ENCODE peak calls at places on chromosomes 3 and 15, in five cellular contexts. J, R, G, A and S are unnamed samples.

GRCh38 chr3:56923546-56924224 is 121.9 kb upstream of the ARHGEF3 start:
- DNase-seq in R (no peak), J (no peak), A (no peak), G (no peak), S (peak; percentile 81)

GRCh38 chr3:10140996-10141546 is 507 bp upstream of the VHL start:
- DNase-seq in A (no peak), J (no peak), G (no peak), R (no peak), S (no peak)

GRCh38 chr3:34011171-34012101 is 213.0 kb downstream of the PDCD6IP start:
- DNase-seq in J (no peak), A (no peak), G (no peak), R (no peak), S (no peak)

GRCh38 chr3:192887047-192887446 is 30.6 kb downstream of the MB21D2 start:
- DNase-seq in R (no peak), G (no peak), A (no peak), J (no peak), S (no peak)

GRCh38 chr3:155031191-155031590 is 48.9 kb upstream of the MME start:
- DNase-seq in J (no peak), R (no peak), G (no peak), A (no peak), S (no peak)

GRCh38 chr3:44761347-44762169 is at the start of the genes KIAA1143 and KIF15:
- DNase-seq in R (peak; percentile 98), G (peak; percentile 98), J (peak; percentile 97), A (peak; percentile 77), S (peak; percentile 94)

GRCh38 chr3:118882353-118882947 is 152.2 kb downstream of the IGSF11 start:
- DNase-seq in A (no peak), G (no peak), J (no peak), R (no peak), S (peak; percentile 56)

GRCh38 chr15:69863446-69863845 is 234.3 kb downstream of the TLE3 start:
- DNase-seq in J (no peak), G (no peak), A (no peak), R (no peak), S (no peak)

GRCh38 chr3:13850161-13850945 is 29.5 kb downstream of the WNT7A start:
- DNase-seq in R (no peak), G (peak; percentile 68), J (no peak), A (no peak), S (no peak)

GRCh38 chr15:62153228-62153627 is 11.9 kb downstream of the C2CD4B start:
- DNase-seq in G (no peak), A (no peak), R (peak; percentile 42), J (no peak), S (no peak)

GRCh38 chr3:118932822-118933558 is 101.7 kb downstream of the IGSF11 start:
- DNase-seq in A (no peak), J (no peak), R (no peak), G (no peak), S (no peak)

GRCh38 chr3:156533205-156533604 is 21.7 kb downstream of the SSR3 start:
- DNase-seq in J (no peak), R (no peak), A (no peak), G (no peak), S (no peak)

GRCh38 chr15:94380798-94381197 is 149.4 kb downstream of the MCTP2 start:
- DNase-seq in R (no peak), J (no peak), G (no peak), A (no peak), S (no peak)

GRCh38 chr3:127262533-127262932 is 25.3 kb downstream of the PRR20G start:
- DNase-seq in R (no peak), J (no peak), G (no peak), A (no peak), S (no peak)

GRCh38 chr15:49255966-49256759 is 86.1 kb downstream of the GALK2 start:
- DNase-seq in G (no peak), A (no peak), J (no peak), R (no peak), S (no peak)

GRCh38 chr3:43214616-43215015 is 71.7 kb upstream of the SNRK start:
- DNase-seq in G (no peak), A (no peak), J (no peak), R (no peak), S (no peak)

GRCh38 chr15:81258455-81258854 is 61.8 kb downstream of the IL16 start:
- DNase-seq in R (no peak), J (no peak), A (no peak), G (no peak), S (no peak)

GRCh38 chr15:37995461-37996347 is 61.3 kb downstream of the TMCO5A start:
- DNase-seq in A (no peak), R (no peak), G (no peak), J (no peak), S (no peak)

GRCh38 chr3:164095949-164096348 is 982.3 kb downstream of the SI start:
- DNase-seq in R (no peak), J (no peak), G (no peak), A (no peak), S (no peak)

GRCh38 chr15:68149059-68149458 is 56.1 kb downstream of the CALML4 start:
- DNase-seq in R (no peak), G (no peak), A (no peak), J (no peak), S (no peak)

GRCh38 chr15:55829826-55830225 is 86.9 kb upstream of the PRTG start:
- DNase-seq in G (no peak), R (no peak), A (no peak), J (no peak), S (no peak)

GRCh38 chr3:177447938-177448337 is 250.7 kb upstream of the TBL1XR1 start:
- DNase-seq in R (no peak), G (no peak), A (no peak), J (peak; percentile 87), S (no peak)

GRCh38 chr15:59491062-59491461 is 53.1 kb downstream of the FAM81A start:
- DNase-seq in G (no peak), R (no peak), J (no peak), A (no peak), S (no peak)

GRCh38 chr3:95277614-95278013 is 1214.8 kb downstream of the NSUN3 start:
- DNase-seq in G (no peak), A (no peak), R (no peak), J (no peak), S (no peak)

GRCh38 chr15:56936929-56937328 is 18.5 kb downstream of the TCF12 start:
- DNase-seq in G (no peak), R (no peak), J (no peak), A (no peak), S (no peak)

GRCh38 chr3:29853841-29854397 is 573.0 kb downstream of the RBMS3 start:
- DNase-seq in J (no peak), A (no peak), R (no peak), G (no peak), S (no peak)

GRCh38 chr3:136350557-136350956 is 100.4 kb downstream of the PCCB start:
- DNase-seq in R (no peak), A (no peak), J (no peak), G (no peak), S (no peak)

GRCh38 chr3:187999821-188000220 is 154.1 kb upstream of the LPP start:
- DNase-seq in R (no peak), A (no peak), G (no peak), J (no peak), S (peak; percentile 35)

GRCh38 chr15:59190291-59190690 is 16.4 kb upstream of the LDHAL6B start:
- DNase-seq in A (no peak), R (no peak), J (no peak), G (no peak), S (no peak)

GRCh38 chr3:197088370-197088769 is 58.8 kb upstream of the MELTF start:
- DNase-seq in A (no peak), R (no peak), J (no peak), G (no peak), S (no peak)

GRCh38 chr3:64048631-64049061 is 25.4 kb upstream of the PSMD6 start:
- DNase-seq in R (no peak), G (no peak), J (no peak), A (no peak), S (no peak)

GRCh38 chr3:85903434-85903833 is 944.6 kb downstream of the CADM2 start:
- DNase-seq in J (no peak), A (no peak), G (no peak), R (no peak), S (no peak)

GRCh38 chr3:156818890-156819289 is 7.3 kb upstream of the LEKR1 start:
- DNase-seq in J (no peak), R (no peak), A (no peak), G (no peak), S (no peak)

GRCh38 chr3:9686703-9687102 is 16.9 kb upstream of the CPNE9 start:
- DNase-seq in R (no peak), J (no peak), A (no peak), G (peak; percentile 14), S (no peak)

GRCh38 chr15:90451215-90451850 is 63.3 kb downstream of the IQGAP1 start:
- DNase-seq in R (no peak), G (no peak), A (no peak), J (no peak), S (no peak)

GRCh38 chr15:39976291-39977274 is 42.7 kb downstream of the EIF2AK4 start:
- DNase-seq in A (no peak), J (peak; percentile 63), G (peak; percentile 76), R (no peak), S (no peak)

GRCh38 chr3:72181231-72181630 is 396.3 kb upstream of the PROK2 start:
- DNase-seq in A (no peak), G (no peak), J (no peak), R (no peak), S (no peak)

GRCh38 chr3:134367869-134368750 is 6.1 kb downstream of the AMOTL2 start:
- DNase-seq in A (no peak), J (peak; percentile 12), G (peak; percentile 59), R (no peak), S (no peak)
- H3K4me1 ChIP-seq in A (peaks cover 94% of the 10 kb centered on the region), J (peaks cover 40% of the 10 kb centered on the region), G (peaks cover 93% of the 10 kb centered on the region), R (peaks cover 94% of the 10 kb centered on the region), S (peaks cover 24% of the 10 kb centered on the region)

GRCh38 chr3:67678665-67679064 is 24.3 kb upstream of the SUCLG2 start:
- DNase-seq in R (no peak), J (no peak), G (no peak), A (no peak), S (peak; percentile 12)
- H3K27ac ChIP-seq in R (no peak overlapping the region), J (no peak overlapping the region), G (no peak overlapping the region), A (no peak overlapping the region), S (no peak overlapping the region)

DNA sequence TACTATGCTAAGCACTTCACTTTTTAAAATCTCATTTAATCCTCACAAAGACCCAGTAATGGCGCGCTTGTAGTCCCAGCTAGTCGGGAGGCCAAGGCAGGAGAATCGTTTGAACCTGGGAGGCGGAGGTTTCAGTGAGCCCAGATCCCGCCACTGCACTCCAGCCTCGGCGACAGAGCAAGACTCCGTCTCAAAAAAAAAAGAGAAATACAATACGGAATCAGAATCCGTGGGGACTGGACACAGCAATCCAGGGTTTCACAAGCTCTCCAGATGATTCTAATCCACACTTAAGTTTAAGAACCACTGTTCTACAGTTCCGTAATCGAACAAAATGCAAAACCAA is 426 bp upstream of the SUMF1 start:
- DNase-seq in R (no peak), G (no peak), A (no peak), J (no peak), S (no peak)
- H3K4me3 ChIP-seq in R (peak overlapping the region; percentile 79), G (peak overlapping the region; percentile 99), A (peak overlapping the region; percentile 88), J (peak overlapping the region; percentile 99), S (peak overlapping the region; percentile 62)

DNA sequence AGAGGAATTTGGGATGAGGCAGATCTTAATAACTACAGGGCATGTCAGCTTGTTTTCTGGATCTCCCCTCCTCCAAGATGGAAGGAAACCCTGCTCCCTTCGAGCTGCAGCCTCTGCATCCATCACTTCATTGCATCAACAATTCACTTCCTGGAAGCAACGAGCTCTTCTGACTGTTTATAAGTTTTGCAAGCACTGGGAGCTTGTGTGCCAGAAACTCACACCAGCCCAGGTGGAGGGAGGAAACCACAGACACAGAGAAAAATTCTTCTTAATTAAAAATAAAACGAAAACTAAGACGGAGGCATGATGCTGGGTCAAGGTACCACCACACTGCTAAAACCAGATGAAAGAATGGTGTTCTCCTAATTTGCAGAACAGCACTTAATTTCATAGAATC is 10.6 kb downstream of the LRIG1 start:
- DNase-seq in J (no peak), A (no peak), G (no peak), R (no peak), S (no peak)
- H3K4me1 ChIP-seq in J (peaks cover 46% of the 10 kb centered on the region), A (peaks cover 55% of the 10 kb centered on the region), G (peaks cover 42% of the 10 kb centered on the region), R (peaks cover 100% of the 10 kb centered on the region), S (peaks cover 88% of the 10 kb centered on the region)